ENCODE peak calls at places on chromosomes 11 and 22, in seven cellular contexts. E is Daoy; S is activated naive CD8-positive, alpha-beta T cell treated with anti-CD3 and anti-CD28 coated beads for 36 hours; G is neuronal stem cell; D is GM04503; V is H4; J is mucosa of gallbladder. P is an unnamed sample.

GRCh38 chr22:47495102-47495501 is 732.7 kb downstream of the TBC1D22A start:
- DNase-seq in S (no peak), D (no peak), E (no peak), V (no peak), G (no peak), J (no peak), P (no peak)

GRCh38 chr11:67288452-67289225 is 464 bp upstream of the ANKRD13D start:
- DNase-seq in V (peak; percentile 88), J (peak; percentile 89), G (peak; percentile 87), D (peak; percentile 45), E (peak; percentile 90), S (peak; percentile 94), P (peak; percentile 77)

GRCh38 chr22:50531546-50532352 is 1.9 kb upstream of the TYMP start:
- DNase-seq in J (peak; percentile 77), D (no peak), V (no peak), G (no peak), E (peak; percentile 74), S (peak; percentile 84), P (peak; percentile 63)

GRCh38 chr22:45425531-45426265 is 12.2 kb downstream of the RIBC2 start:
- DNase-seq in D (no peak), J (no peak), E (no peak), S (no peak), V (no peak), G (no peak), P (no peak)

GRCh38 chr11:61610905-61611304 is 30.0 kb upstream of the SYT7 start:
- DNase-seq in V (no peak), D (no peak), J (no peak), E (no peak), S (no peak), G (no peak), P (no peak)

GRCh38 chr22:26674211-26675190 is 17.1 kb downstream of the MIAT start:
- DNase-seq in V (no peak), E (no peak), S (peak; percentile 13), J (no peak), G (no peak), D (no peak), P (no peak)

GRCh38 chr22:29260031-29260560 is 7.7 kb downstream of the RHBDD3 start:
- DNase-seq in J (no peak), E (no peak), S (no peak), G (no peak), V (no peak), D (no peak), P (no peak)

GRCh38 chr22:19986410-19987341 is 29.9 kb downstream of the ARVCF start:
- DNase-seq in E (peak; percentile 85), D (no peak), V (peak; percentile 15), J (peak; percentile 73), S (peak; percentile 83), G (peak; percentile 78), P (peak; percentile 30)

GRCh38 chr11:77506857-77507256 is 33.0 kb upstream of the PAK1 start:
- DNase-seq in D (no peak), E (peak; percentile 59), V (no peak), S (no peak), J (peak; percentile 25), G (no peak), P (no peak)

GRCh38 chr11:119763071-119763715 is 34.2 kb upstream of the NECTIN1 start:
- DNase-seq in S (no peak), E (no peak), V (no peak), J (no peak), D (no peak), G (no peak), P (no peak)

GRCh38 chr11:12110714-12111481 is 508 bp downstream of the MICAL2 start:
- DNase-seq in E (peak; percentile 38), G (peak; percentile 21), D (no peak), V (no peak), S (peak; percentile 57), J (no peak), P (no peak)

GRCh38 chr11:134640536-134640935 is 228.5 kb upstream of the B3GAT1 start:
- DNase-seq in E (no peak), J (no peak), G (no peak), D (no peak), V (no peak), S (no peak), P (no peak)

GRCh38 chr11:76318744-76319384 is 62.1 kb downstream of the THAP12 start:
- DNase-seq in S (peak; percentile 78), V (peak; percentile 62), J (peak; percentile 83), G (peak; percentile 81), D (no peak), E (peak; percentile 78), P (peak; percentile 84)

GRCh38 chr11:119339581-119340334 is 925 bp downstream of the C1QTNF5 start:
- DNase-seq in D (no peak), S (peak; percentile 58), J (peak; percentile 68), V (no peak), G (peak; percentile 82), E (peak; percentile 64), P (peak; percentile 21)

GRCh38 chr11:122115520-122116343 is at the start of gene BLID:
- DNase-seq in J (no peak), V (no peak), E (peak; percentile 33), G (no peak), D (no peak), S (no peak), P (no peak)

GRCh38 chr11:72202571-72202970 is 10.6 kb downstream of the FOLR1 start:
- DNase-seq in V (no peak), E (no peak), J (no peak), G (no peak), D (no peak), S (no peak), P (no peak)

GRCh38 chr11:26665946-26666345 is 55.9 kb downstream of the SLC5A12 start:
- DNase-seq in D (no peak), E (no peak), J (no peak), V (no peak), G (no peak), S (no peak), P (no peak)

GRCh38 chr11:122665882-122666281 is 10.4 kb downstream of the UBASH3B start:
- DNase-seq in V (no peak), E (no peak), D (no peak), J (no peak), S (no peak), G (no peak), P (no peak)

P was measured in activated naive CD4-positive, alpha-beta T cell.